ENCODE peak calls at places on chromosomes 13 and 19, in five cellular contexts. One of them, this sample, is unnamed. For H3K27me3, the result is how much of the 10 kb centered on the place peaks cover.

GRCh38 chr13:48730971-48731658 is 77.4 kb downstream of the CYSLTR2 start:
- DNase-seq in HCT116: peak
- DNase-seq in tibial artery: no peak
- DNase-seq in hepatocyte: no peak
- DNase-seq in CD4-positive, alpha-beta T cell: no peak
- DNase-seq in this sample: no peak

GRCh38 chr19:46860846-46861690 is at the start of gene ARHGAP35:
- DNase-seq in tibial artery: no peak
- DNase-seq in CD4-positive, alpha-beta T cell: peak
- DNase-seq in HCT116: no peak
- DNase-seq in hepatocyte: peak
- DNase-seq in this sample: peak

GRCh38 chr13:114124921-114125320 is 7.5 kb downstream of the RASA3 start:
- DNase-seq in tibial artery: no peak
- DNase-seq in HCT116: no peak
- DNase-seq in CD4-positive, alpha-beta T cell: peak
- DNase-seq in hepatocyte: no peak
- DNase-seq in this sample: no peak

GRCh38 chr13:83709751-83710515 is 172.3 kb downstream of the SLITRK1 start:
- DNase-seq in hepatocyte: no peak
- DNase-seq in tibial artery: no peak
- DNase-seq in HCT116: no peak
- DNase-seq in CD4-positive, alpha-beta T cell: no peak
- DNase-seq in this sample: no peak

GRCh38 chr19:50490411-50490811 is 13.8 kb upstream of the GARIN5A start:
- DNase-seq in tibial artery: no peak
- DNase-seq in CD4-positive, alpha-beta T cell: no peak
- DNase-seq in hepatocyte: no peak
- DNase-seq in HCT116: no peak
- DNase-seq in this sample: no peak

GRCh38 chr19:49071860-49072547 is 495 bp downstream of the KCNA7 start:
- DNase-seq in HCT116: no peak
- DNase-seq in tibial artery: no peak
- DNase-seq in hepatocyte: no peak
- DNase-seq in CD4-positive, alpha-beta T cell: no peak
- DNase-seq in this sample: no peak

GRCh38 chr19:29672933-29673336 is 7.7 kb downstream of the PLEKHF1 start:
- DNase-seq in HCT116: no peak
- DNase-seq in CD4-positive, alpha-beta T cell: peak
- DNase-seq in hepatocyte: no peak
- DNase-seq in tibial artery: peak
- DNase-seq in this sample: no peak

GRCh38 chr13:113596321-113597200 is 12.0 kb downstream of the TFDP1 start:
- DNase-seq in hepatocyte: no peak
- DNase-seq in HCT116: no peak
- DNase-seq in CD4-positive, alpha-beta T cell: no peak
- DNase-seq in tibial artery: peak
- DNase-seq in this sample: no peak

GRCh38 chr13:80571346-80572307 is 230.7 kb upstream of the SPRY2 start:
- DNase-seq in tibial artery: no peak
- DNase-seq in hepatocyte: no peak
- DNase-seq in HCT116: no peak
- DNase-seq in CD4-positive, alpha-beta T cell: no peak
- DNase-seq in this sample: no peak

GRCh38 chr13:110250258-110250891 is 56.6 kb downstream of the COL4A1 start:
- DNase-seq in tibial artery: peak
- DNase-seq in CD4-positive, alpha-beta T cell: no peak
- DNase-seq in HCT116: no peak
- DNase-seq in hepatocyte: no peak
- DNase-seq in this sample: no peak

GRCh38 chr13:102273111-102273510 is 128.7 kb downstream of the FGF14 start:
- DNase-seq in tibial artery: no peak
- DNase-seq in HCT116: no peak
- DNase-seq in hepatocyte: no peak
- DNase-seq in CD4-positive, alpha-beta T cell: no peak
- DNase-seq in this sample: no peak

GRCh38 chr13:50366488-50367174 is 351.4 kb downstream of the KCNRG start:
- DNase-seq in HCT116: no peak
- DNase-seq in tibial artery: no peak
- DNase-seq in hepatocyte: no peak
- DNase-seq in CD4-positive, alpha-beta T cell: no peak
- DNase-seq in this sample: no peak

GRCh38 chr19:38656171-38656981 is 8.9 kb downstream of the ACTN4 start:
- DNase-seq in hepatocyte: no peak
- DNase-seq in CD4-positive, alpha-beta T cell: no peak
- DNase-seq in tibial artery: no peak
- DNase-seq in HCT116: no peak
- DNase-seq in this sample: no peak

GRCh38 chr19:19558636-19559035 is 20.6 kb downstream of the CILP2 start:
- DNase-seq in HCT116: no peak
- DNase-seq in hepatocyte: no peak
- DNase-seq in CD4-positive, alpha-beta T cell: no peak
- DNase-seq in tibial artery: no peak
- DNase-seq in this sample: no peak

GRCh38 chr19:46294475-46294874 is 2.4 kb upstream of the HIF3A start:
- DNase-seq in CD4-positive, alpha-beta T cell: no peak
- DNase-seq in hepatocyte: no peak
- DNase-seq in tibial artery: no peak
- DNase-seq in HCT116: no peak
- DNase-seq in this sample: no peak

GRCh38 chr13:51357928-51358595 is 18.6 kb downstream of the SERPINE3 start:
- DNase-seq in tibial artery: no peak
- DNase-seq in hepatocyte: no peak
- DNase-seq in HCT116: no peak
- DNase-seq in CD4-positive, alpha-beta T cell: no peak
- DNase-seq in this sample: no peak

GRCh38 chr13:111215081-111216047 is 100.3 kb downstream of the ARHGEF7 start:
- DNase-seq in hepatocyte: no peak
- DNase-seq in tibial artery: no peak
- DNase-seq in HCT116: no peak
- DNase-seq in CD4-positive, alpha-beta T cell: no peak
- DNase-seq in this sample: no peak

GRCh38 chr19:4399871-4400768 is at the start of gene SH3GL1:
- DNase-seq in CD4-positive, alpha-beta T cell: peak
- DNase-seq in tibial artery: peak
- DNase-seq in hepatocyte: peak
- DNase-seq in HCT116: peak
- DNase-seq in this sample: peak

GRCh38 chr19:38266981-38267597 is 2.7 kb downstream of the SPINT2 start:
- DNase-seq in HCT116: peak
- DNase-seq in CD4-positive, alpha-beta T cell: no peak
- DNase-seq in hepatocyte: peak
- DNase-seq in tibial artery: no peak
- DNase-seq in this sample: no peak

GRCh38 chr19:38880076-38880881 is 2.2 kb upstream of the RINL start:
- DNase-seq in hepatocyte: no peak
- DNase-seq in HCT116: no peak
- DNase-seq in tibial artery: no peak
- DNase-seq in CD4-positive, alpha-beta T cell: no peak
- DNase-seq in this sample: no peak

GRCh38 chr19:55838251-55838650 is 1.9 kb downstream of the NLRP4 start:
- DNase-seq in hepatocyte: no peak
- DNase-seq in tibial artery: no peak
- DNase-seq in HCT116: no peak
- DNase-seq in CD4-positive, alpha-beta T cell: no peak
- DNase-seq in this sample: no peak

GRCh38 chr13:60334310-60334709 is 62.7 kb upstream of the TDRD3 start:
- DNase-seq in tibial artery: no peak
- DNase-seq in CD4-positive, alpha-beta T cell: no peak
- DNase-seq in HCT116: no peak
- DNase-seq in hepatocyte: no peak
- DNase-seq in this sample: no peak

GRCh38 chr19:33396701-33397535 is 23.4 kb downstream of the CEBPG start:
- DNase-seq in CD4-positive, alpha-beta T cell: no peak
- DNase-seq in hepatocyte: no peak
- DNase-seq in tibial artery: peak
- DNase-seq in HCT116: no peak
- DNase-seq in this sample: no peak

GRCh38 chr13:68708336-68708908 is 1399.2 kb upstream of the ATXN8OS start:
- DNase-seq in CD4-positive, alpha-beta T cell: no peak
- DNase-seq in tibial artery: no peak
- DNase-seq in hepatocyte: no peak
- DNase-seq in HCT116: no peak
- DNase-seq in this sample: no peak

GRCh38 chr13:65966991-65967451 is 1263.1 kb downstream of the PCDH9 start:
- DNase-seq in CD4-positive, alpha-beta T cell: no peak
- DNase-seq in hepatocyte: peak
- DNase-seq in HCT116: peak
- DNase-seq in tibial artery: no peak
- DNase-seq in this sample: no peak
- TF ChIP-seq CTCF in CD4-positive, alpha-beta T cell: no peak
- TF ChIP-seq CTCF in hepatocyte: peak
- TF ChIP-seq CTCF in HCT116: peak
- TF ChIP-seq CTCF in tibial artery: no peak
- TF ChIP-seq CTCF in this sample: peak

GRCh38 chr19:24099829-24100228 is 12.8 kb downstream of the ZNF254 start:
- DNase-seq in hepatocyte: no peak
- DNase-seq in tibial artery: no peak
- DNase-seq in HCT116: no peak
- DNase-seq in CD4-positive, alpha-beta T cell: no peak
- DNase-seq in this sample: no peak
- H3K27me3 ChIP-seq in hepatocyte: under half
- H3K27me3 ChIP-seq in tibial artery: under half
- H3K27me3 ChIP-seq in HCT116: under half
- H3K27me3 ChIP-seq in CD4-positive, alpha-beta T cell: under half
- H3K27me3 ChIP-seq in this sample: under half

GRCh38 chr13:75621147-75621546 is 15.0 kb upstream of the LMO7 start:
- DNase-seq in CD4-positive, alpha-beta T cell: no peak
- DNase-seq in hepatocyte: no peak
- DNase-seq in tibial artery: no peak
- DNase-seq in HCT116: no peak
- DNase-seq in this sample: no peak

GRCh38 chr13:75612354-75612753 is 23.8 kb upstream of the LMO7 start:
- DNase-seq in hepatocyte: no peak
- DNase-seq in CD4-positive, alpha-beta T cell: no peak
- DNase-seq in HCT116: no peak
- DNase-seq in tibial artery: no peak
- DNase-seq in this sample: no peak

GRCh38 chr13:75618308-75618707 is 17.8 kb upstream of the LMO7 start:
- DNase-seq in HCT116: no peak
- DNase-seq in tibial artery: no peak
- DNase-seq in CD4-positive, alpha-beta T cell: no peak
- DNase-seq in hepatocyte: no peak
- DNase-seq in this sample: no peak

DNA sequence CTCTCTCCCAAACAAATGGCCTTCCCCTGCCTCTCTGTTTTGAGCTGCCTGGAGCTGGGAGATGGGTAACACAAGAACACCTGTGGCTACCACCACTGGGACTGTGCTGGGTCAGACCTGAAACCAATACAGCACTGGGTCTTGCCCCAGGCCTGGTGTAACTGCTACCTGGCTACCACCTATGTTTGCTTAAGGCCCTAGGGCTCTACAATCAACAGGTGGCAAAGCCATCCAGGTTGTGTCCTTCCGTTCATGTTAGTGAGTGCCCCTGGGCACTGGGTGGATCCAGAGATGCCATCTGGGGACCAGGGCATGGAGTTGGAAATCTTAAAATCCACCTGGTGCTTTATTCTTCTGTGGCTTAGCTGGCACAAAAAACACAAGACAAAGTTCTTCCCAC is 18.9 kb upstream of the LMO7 start:
- DNase-seq in hepatocyte: no peak
- DNase-seq in HCT116: no peak
- DNase-seq in tibial artery: no peak
- DNase-seq in CD4-positive, alpha-beta T cell: no peak
- DNase-seq in this sample: no peak
- TF ChIP-seq CTCF in hepatocyte: no peak
- TF ChIP-seq CTCF in HCT116: no peak
- TF ChIP-seq CTCF in tibial artery: no peak
- TF ChIP-seq CTCF in CD4-positive, alpha-beta T cell: no peak
- TF ChIP-seq CTCF in this sample: no peak

DNA sequence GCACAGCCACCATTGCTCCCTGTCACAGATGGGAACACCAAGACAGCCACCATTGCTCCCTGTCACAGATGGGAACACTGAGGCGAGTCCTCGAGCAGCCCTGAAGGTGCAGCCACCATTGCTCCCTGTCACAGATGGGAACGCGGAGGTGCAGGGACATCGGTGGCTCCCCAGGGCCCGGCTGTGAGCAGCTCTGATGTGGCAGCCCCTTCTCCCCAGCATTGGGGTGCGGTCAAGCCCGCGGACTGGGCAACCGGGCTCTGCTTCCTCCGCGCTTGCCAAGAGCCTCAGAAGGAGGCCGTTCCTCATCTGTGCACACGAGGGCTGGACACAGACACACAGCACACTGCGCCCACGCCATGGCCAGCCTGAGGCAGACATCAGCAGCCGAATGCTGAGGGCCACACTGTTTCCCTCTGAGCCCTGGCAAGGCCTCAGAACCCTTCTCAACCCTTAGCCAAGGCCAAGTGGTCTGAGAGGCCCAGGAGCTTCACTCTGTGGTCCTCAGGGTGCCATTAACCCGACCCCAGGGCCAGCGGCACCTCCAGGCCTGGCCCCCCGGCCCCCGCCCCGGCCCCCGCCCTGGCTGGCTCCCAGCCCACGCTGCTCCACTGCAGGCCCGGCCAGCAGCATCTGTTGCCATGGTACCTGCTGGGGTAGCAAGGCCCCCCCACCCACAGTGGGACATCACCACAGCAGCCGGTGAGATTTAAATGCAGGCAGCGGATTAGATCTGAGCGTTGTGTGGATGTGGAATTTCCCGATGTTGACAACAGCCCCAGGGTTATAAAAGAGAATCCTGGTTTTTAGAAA is 18.4 kb downstream of the C2CD4C start:
- DNase-seq in CD4-positive, alpha-beta T cell: no peak
- DNase-seq in tibial artery: no peak
- DNase-seq in hepatocyte: no peak
- DNase-seq in HCT116: no peak
- DNase-seq in this sample: peak
- H3K27me3 ChIP-seq in CD4-positive, alpha-beta T cell: under half
- H3K27me3 ChIP-seq in tibial artery: under half
- H3K27me3 ChIP-seq in hepatocyte: under half
- H3K27me3 ChIP-seq in HCT116: under half
- H3K27me3 ChIP-seq in this sample: under half